ENCODE peak calls at places on chromosomes 7 and 10, in eight cellular contexts. X is NCI-H187 treated with DMSO at 0.1 percent for 48 hours, B is SK-N-SH, D is iPS-NIHi11, O is NCI-H2171 treated with DMSO at 0.1 percent for 48 hours, K is NCI-H1436, T is COLO829, Z is HT-29. L is an unnamed sample.

GRCh38 chr7:18927134-18927533 is 190.3 kb downstream of the TWIST1 start:
- DNase-seq in X (no peak), B (no peak), D (no peak), O (no peak), K (no peak), T (no peak), Z (no peak), L (no peak)

GRCh38 chr10:87656431-87657072 is 3.1 kb upstream of the PAPSS2 start:
- DNase-seq in X (no peak), B (peak), D (peak), O (peak), K (peak), T (peak), Z (peak), L (no peak)

GRCh38 chr10:90847436-90847835 is 10.4 kb downstream of the HTR7 start:
- DNase-seq in X (no peak), B (no peak), D (no peak), O (no peak), K (no peak), T (no peak), Z (no peak), L (no peak)

GRCh38 chr10:93080350-93081046 is 6.8 kb downstream of the CYP26A1 start:
- DNase-seq in X (no peak), B (peak), D (peak), O (peak), K (peak), T (peak), Z (peak), L (no peak)

GRCh38 chr10:70462349-70462984 is 16.1 kb upstream of the PALD1 start:
- DNase-seq in X (no peak), B (peak), D (no peak), O (peak), K (no peak), T (no peak), Z (no peak), L (no peak)

GRCh38 chr10:64733980-64734379 is 1212.8 kb downstream of the REEP3 start:
- DNase-seq in X (no peak), B (peak), D (peak), O (peak), K (no peak), T (peak), Z (peak), L (peak)

GRCh38 chr10:63976538-63976937 is 455.3 kb downstream of the REEP3 start:
- DNase-seq in X (no peak), B (peak), D (peak), O (peak), K (no peak), T (peak), Z (peak), L (peak)

GRCh38 chr7:35849158-35849831 is 48.4 kb downstream of the SEPTIN7 start:
- DNase-seq in X (no peak), B (no peak), D (peak), O (no peak), K (no peak), T (no peak), Z (no peak), L (no peak)

GRCh38 chr10:77087406-77087805 is 550.2 kb downstream of the KCNMA1 start:
- DNase-seq in X (no peak), B (no peak), D (no peak), O (no peak), K (no peak), T (no peak), Z (no peak), L (peak)

GRCh38 chr7:151687523-151688235 is 168.0 kb upstream of the RHEB start:
- DNase-seq in X (no peak), B (peak), D (peak), O (no peak), K (no peak), T (no peak), Z (peak), L (no peak)

GRCh38 chr7:18593602-18594279 is 98.2 kb downstream of the HDAC9 start:
- DNase-seq in X (no peak), B (no peak), D (no peak), O (no peak), K (no peak), T (no peak), Z (no peak), L (no peak)

GRCh38 chr10:51014680-51015425 is 59.4 kb upstream of the PRKG1 start:
- DNase-seq in X (no peak), B (no peak), D (no peak), O (no peak), K (no peak), T (no peak), Z (no peak), L (no peak)

GRCh38 chr7:144908324-144908723 is 72.5 kb upstream of the TPK1 start:
- DNase-seq in X (no peak), B (no peak), D (no peak), O (no peak), K (no peak), T (no peak), Z (no peak), L (no peak)

GRCh38 chr7:127252736-127253288 is at the start of gene GRM8:
- DNase-seq in X (no peak), B (peak), D (peak), O (peak), K (peak), T (no peak), Z (no peak), L (peak)

GRCh38 chr10:46224414-46224682 is 62.4 kb upstream of the ANTXRL start:
- DNase-seq in X (no peak), B (no peak), D (no peak), O (no peak), K (no peak), T (no peak), Z (no peak), L (no peak)

GRCh38 chr10:7397049-7397448 is 13.8 kb downstream of the SFMBT2 start:
- DNase-seq in X (no peak), B (no peak), D (no peak), O (no peak), K (no peak), T (no peak), Z (no peak), L (peak)

GRCh38 chr10:33521062-33521461 is 186.6 kb upstream of the NRP1 start:
- DNase-seq in X (no peak), B (no peak), D (no peak), O (no peak), K (no peak), T (no peak), Z (peak), L (no peak)

GRCh38 chr10:52774182-52774581 is 1.6 kb upstream of the MBL2 start:
- DNase-seq in X (no peak), B (no peak), D (no peak), O (no peak), K (no peak), T (no peak), Z (no peak), L (no peak)

GRCh38 chr7:131284702-131285419 is 42.8 kb upstream of the MKLN1 start:
- DNase-seq in X (peak), B (no peak), D (peak), O (peak), K (no peak), T (no peak), Z (no peak), L (no peak)

GRCh38 chr7:43808410-43808809 is 49.9 kb downstream of the BLVRA start:
- DNase-seq in X (no peak), B (no peak), D (no peak), O (no peak), K (no peak), T (no peak), Z (no peak), L (no peak)

GRCh38 chr10:23886355-23886754 is 322.6 kb upstream of the KIAA1217 start:
- DNase-seq in X (no peak), B (no peak), D (peak), O (no peak), K (no peak), T (no peak), Z (peak), L (no peak)

GRCh38 chr10:67837519-67838314 is at the start of gene DNAJC12:
- DNase-seq in X (peak), B (peak), D (peak), O (peak), K (peak), T (no peak), Z (peak), L (peak)

GRCh38 chr7:43583424-43584199 is 704 bp downstream of the STK17A start:
- DNase-seq in X (no peak), B (peak), D (peak), O (peak), K (peak), T (no peak), Z (peak), L (peak)

L was measured in foreskin melanocyte.